ENCODE peak calls at places on chromosomes 1 and 21, in eight cellular contexts. Y is prostate gland; Q is transverse colon; C is stomach; W is psoas muscle; T is OCI-LY7; O is AG04450; A is CD8-positive, alpha-beta T cell. Z is an unnamed sample. For H3K9me3, the result is how much of the 10 kb centered on the place peaks cover.

GRCh38 chr1:19010995-19011696 is 54.7 kb upstream of the IFFO2 start:
- DNase-seq in A (peak), T (no peak), W (peak), C (peak), Q (peak), Y (peak), O (peak), Z (peak)

GRCh38 chr1:201685485-201685884 is 143.5 kb upstream of the IPO9 start:
- DNase-seq in C (no peak), W (no peak), Y (no peak), T (no peak), O (no peak), A (no peak), Q (no peak), Z (no peak)

GRCh38 chr1:35178874-35179380 is 14.0 kb downstream of the SFPQ start:
- DNase-seq in Y (no peak), C (no peak), W (no peak), T (no peak), A (no peak), Q (no peak), O (no peak), Z (no peak)

GRCh38 chr1:200005160-200005559 is 22.4 kb upstream of the NR5A2 start:
- DNase-seq in W (no peak), C (no peak), T (no peak), Q (no peak), A (no peak), O (no peak), Y (no peak), Z (no peak)

GRCh38 chr1:30718636-30719405 is 4.6 kb downstream of the MATN1 start:
- DNase-seq in Y (peak), W (peak), O (peak), C (peak), Q (peak), A (peak), T (peak), Z (peak)

GRCh38 chr1:47445823-47446567 is 8.2 kb downstream of the FOXD2 start:
- DNase-seq in Y (no peak), Q (no peak), C (no peak), T (no peak), W (no peak), O (no peak), A (no peak), Z (no peak)

GRCh38 chr1:225657462-225657989 is 4.6 kb upstream of the ENAH start:
- DNase-seq in W (no peak), C (no peak), T (no peak), Q (no peak), O (peak), Y (peak), A (no peak), Z (no peak)

GRCh38 chr1:158916085-158916484 is 15.3 kb upstream of the PYHIN1 start:
- DNase-seq in C (no peak), Y (no peak), T (no peak), O (no peak), Q (no peak), A (no peak), W (no peak), Z (no peak)

GRCh38 chr1:67889466-67889865 is 56.2 kb upstream of the GNG12 start:
- DNase-seq in Y (no peak), C (no peak), Q (no peak), A (no peak), T (no peak), O (no peak), W (no peak), Z (no peak)

GRCh38 chr21:43712268-43712942 is 6.5 kb upstream of the PDXK start:
- DNase-seq in A (no peak), Q (peak), W (no peak), C (peak), Y (peak), T (no peak), O (no peak), Z (no peak)

GRCh38 chr1:7679873-7680790 is 91.0 kb upstream of the VAMP3 start:
- DNase-seq in Q (peak), T (no peak), W (peak), A (peak), O (no peak), C (peak), Y (peak), Z (peak)

GRCh38 chr1:172704003-172704402 is 45.1 kb downstream of the FASLG start:
- DNase-seq in O (no peak), Y (no peak), A (no peak), C (no peak), T (no peak), Q (peak), W (no peak), Z (no peak)

GRCh38 chr1:47991187-47991586 is 6.0 kb downstream of the TRABD2B start:
- DNase-seq in O (no peak), A (no peak), W (no peak), Y (no peak), Q (no peak), C (no peak), T (no peak), Z (no peak)

GRCh38 chr1:53582211-53583020 is 123.2 kb downstream of the DMRTB1 start:
- DNase-seq in W (no peak), A (no peak), C (no peak), Q (no peak), Y (no peak), T (no peak), O (no peak), Z (no peak)

GRCh38 chr1:180560868-180561600 is 2.3 kb downstream of the OVAAL start:
- DNase-seq in T (no peak), A (no peak), O (no peak), Q (no peak), Y (no peak), W (no peak), C (no peak), Z (no peak)

GRCh38 chr1:167683641-167684502 is 37.9 kb upstream of the MPZL1 start:
- DNase-seq in Y (no peak), C (no peak), A (no peak), W (peak), O (peak), Q (no peak), T (no peak), Z (peak)

GRCh38 chr1:36612121-36612520 is 129.4 kb upstream of the CSF3R start:
- DNase-seq in W (no peak), Q (no peak), C (no peak), Y (no peak), O (no peak), T (no peak), A (no peak), Z (no peak)

GRCh38 chr1:201640624-201641023 is 101.7 kb downstream of the NAV1 start:
- DNase-seq in W (peak), A (no peak), Q (peak), Y (no peak), T (no peak), C (no peak), O (peak), Z (peak)

GRCh38 chr21:16424331-16424749 is 694.6 kb downstream of the USP25 start:
- DNase-seq in O (no peak), C (no peak), Q (no peak), Y (no peak), A (no peak), T (no peak), W (no peak), Z (no peak)

GRCh38 chr1:228544021-228544850 is 57.1 kb downstream of the RNF187 start:
- DNase-seq in Y (no peak), O (no peak), A (no peak), Q (no peak), C (no peak), W (no peak), T (no peak), Z (no peak)

GRCh38 chr21:45039309-45040113 is 34.9 kb upstream of the ADARB1 start:
- DNase-seq in Q (no peak), C (no peak), W (no peak), A (no peak), T (no peak), O (no peak), Y (no peak), Z (no peak)

GRCh38 chr1:19409477-19410086 is 75.8 kb downstream of the CAPZB start:
- DNase-seq in Y (no peak), W (no peak), C (no peak), T (no peak), O (no peak), Q (no peak), A (no peak), Z (no peak)

GRCh38 chr1:203701606-203702005 is 63.4 kb upstream of the LAX1 start:
- DNase-seq in A (no peak), T (no peak), Q (no peak), C (no peak), Y (no peak), O (no peak), W (no peak), Z (no peak)

GRCh38 chr1:27538793-27539192 is 48.8 kb upstream of the WASF2 start:
- DNase-seq in Q (no peak), O (peak), W (no peak), Y (no peak), A (no peak), T (no peak), C (no peak), Z (no peak)

GRCh38 chr1:180863158-180863775 is 49.4 kb upstream of the KIAA1614 start:
- DNase-seq in A (no peak), C (no peak), O (peak), Y (peak), W (no peak), T (peak), Q (peak), Z (no peak)

GRCh38 chr1:162168935-162169545 is 99.5 kb downstream of the NOS1AP start:
- DNase-seq in Q (no peak), W (no peak), Y (no peak), A (no peak), T (no peak), O (no peak), C (no peak), Z (no peak)

GRCh38 chr1:72281144-72281543 is 1.2 kb downstream of the NEGR1 start:
- DNase-seq in Q (no peak), Y (no peak), A (no peak), O (no peak), C (no peak), T (no peak), W (no peak), Z (no peak)

GRCh38 chr1:43666608-43667007 is 16.7 kb downstream of the KDM4A start:
- DNase-seq in W (no peak), Q (no peak), Y (peak), T (no peak), A (no peak), O (no peak), C (no peak), Z (no peak)

DNA sequence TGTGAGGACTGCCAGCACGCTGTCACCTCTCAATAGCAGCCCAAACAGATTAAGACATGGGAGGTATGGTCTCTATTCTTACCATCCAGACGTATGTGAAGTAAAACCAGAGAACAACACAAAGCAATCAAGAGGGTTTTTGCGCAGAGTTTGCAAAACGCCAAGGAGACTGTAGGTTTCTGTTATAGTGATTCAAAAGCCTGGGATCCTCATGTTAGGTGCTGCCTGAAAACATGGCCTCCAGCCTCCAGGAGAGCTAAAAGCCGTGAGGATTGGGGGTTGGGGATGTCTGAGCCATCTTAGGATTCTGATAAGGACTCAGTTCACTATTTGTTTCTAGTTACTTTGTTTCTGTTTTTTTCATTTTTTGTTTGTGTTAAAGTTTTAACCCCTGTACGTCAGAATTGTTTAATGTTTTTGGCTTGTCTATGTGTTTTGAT is 4.2 kb upstream of the CCT8 start:
- DNase-seq in Y (peak), O (no peak), C (no peak), A (no peak), T (peak), Q (no peak), W (no peak), Z (no peak)
- H3K4me3 ChIP-seq in Y (peak), O (peak), C (peak), A (peak), T (peak), Q (no peak), W (peak), Z (peak)

GRCh38 chr1:23539698-23540266 is 8.7 kb upstream of the E2F2 start:
- DNase-seq in W (peak), C (peak), Y (peak), A (peak), O (peak), Q (peak), T (peak), Z (peak)
- TF ChIP-seq CTCF in W (peak), C (no peak), Y (peak), A (peak), O (peak), Q (peak), T (peak), Z (peak)

DNA sequence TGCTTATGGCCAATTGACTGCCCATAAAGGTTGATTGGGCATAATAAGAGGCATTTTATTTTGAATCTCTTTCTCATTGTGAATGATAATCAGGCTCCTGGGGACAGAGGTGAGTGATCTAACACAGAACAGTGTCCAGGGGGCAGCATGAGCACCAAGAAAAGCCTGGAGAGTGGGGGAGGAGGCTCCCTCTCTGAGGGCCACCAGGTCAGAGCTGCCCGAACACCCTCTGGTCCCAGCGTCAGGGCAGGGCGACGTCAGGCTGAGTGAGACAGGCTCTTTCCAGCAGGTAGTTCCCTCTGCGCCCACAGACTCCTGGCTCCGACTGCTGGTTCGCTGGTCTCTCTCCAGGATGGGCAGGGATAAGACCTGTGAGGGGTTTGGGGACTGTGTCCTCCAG is 250.2 kb upstream of the C1orf174 start:
- DNase-seq in T (no peak), W (no peak), C (no peak), O (no peak), A (no peak), Q (no peak), Y (no peak), Z (no peak)
- H3K9me3 ChIP-seq in T (under half), W (under half), C (under half), O (half or more), A (under half), Q (under half), Y (under half), Z (under half)

GRCh38 chr21:38912789-38913119 is 107.0 kb downstream of the ETS2 start:
- DNase-seq in C (no peak), Q (no peak), O (no peak), A (no peak), Y (no peak), W (no peak), T (no peak), Z (no peak)
- H3K4me3 ChIP-seq in C (no peak), Q (no peak), O (no peak), A (no peak), Y (no peak), W (peak), T (no peak), Z (peak)

GRCh38 chr1:154117642-154118041 is 37.2 kb downstream of the NUP210L start:
- DNase-seq in T (no peak), W (no peak), A (no peak), Q (no peak), Y (no peak), C (no peak), O (no peak), Z (no peak)
- TF ChIP-seq CTCF in T (peak), W (no peak), A (no peak), Q (no peak), Y (no peak), C (no peak), O (no peak), Z (no peak)

GRCh38 chr1:212396638-212397037 is 18.0 kb downstream of the PACC1 start:
- DNase-seq in A (no peak), O (no peak), Y (no peak), Q (no peak), T (peak), C (no peak), W (no peak), Z (no peak)
- H3K9me3 ChIP-seq in A (under half), O (under half), Y (under half), Q (under half), T (under half), C (under half), W (under half), Z (under half)

GRCh38 chr1:222736972-222737371 is at the start of gene FAM177B:
- DNase-seq in C (no peak), O (no peak), W (no peak), T (no peak), Y (no peak), Q (no peak), A (no peak), Z (no peak)
- H3K4me3 ChIP-seq in C (no peak), O (no peak), W (no peak), T (no peak), Y (no peak), Q (no peak), A (no peak), Z (no peak)